ENCODE peak calls at places on chromosomes 7 and 10, in eight cellular contexts. Z is left ventricle myocardium inferior; N is body of pancreas; U is brain microvascular endothelial cell; E is CD8-positive, alpha-beta T cell; H is uterus; W is A673; P is choroid plexus epithelial cell. V is an unnamed sample.

GRCh38 chr7:100894860-100895700 is 608 bp downstream of the ACHE start:
- DNase-seq in Z (peak; percentile 29), N (peak; percentile 37), U (no peak), E (peak; percentile 55), H (no peak), W (peak; percentile 76), P (no peak), V (no peak)

GRCh38 chr10:2366532-2366931 is 629.2 kb upstream of the ADARB2 start:
- DNase-seq in Z (no peak), N (no peak), U (no peak), E (no peak), H (no peak), W (no peak), P (no peak), V (no peak)

GRCh38 chr10:61621538-61622150 is 41.1 kb upstream of the CABCOCO1 start:
- DNase-seq in Z (no peak), N (no peak), U (no peak), E (no peak), H (no peak), W (no peak), P (peak; percentile 24), V (no peak)

GRCh38 chr10:75776738-75777504 is 345.5 kb downstream of the LRMDA start:
- DNase-seq in Z (no peak), N (peak; percentile 88), U (no peak), E (no peak), H (no peak), W (no peak), P (no peak), V (no peak)

GRCh38 chr7:5596046-5596895 is 172.6 kb upstream of the TNRC18 start:
- DNase-seq in Z (peak; percentile 80), N (peak; percentile 62), U (peak; percentile 94), E (peak; percentile 71), H (peak; percentile 92), W (peak; percentile 97), P (peak; percentile 96), V (peak; percentile 91)

GRCh38 chr7:30770936-30771858 is at the start of gene MINDY4:
- DNase-seq in Z (peak; percentile 88), N (peak; percentile 85), U (peak; percentile 40), E (peak; percentile 51), H (peak; percentile 78), W (peak; percentile 79), P (peak; percentile 86), V (peak; percentile 51)

GRCh38 chr10:132712698-132713232 is 73.2 kb downstream of the NKX6-2 start:
- DNase-seq in Z (peak; percentile 7), N (no peak), U (no peak), E (no peak), H (no peak), W (no peak), P (no peak), V (no peak)

GRCh38 chr10:27564381-27564780 is 60.3 kb downstream of the RAB18 start:
- DNase-seq in Z (no peak), N (no peak), U (no peak), E (no peak), H (no peak), W (no peak), P (no peak), V (no peak)

GRCh38 chr7:81484266-81484665 is 285.6 kb downstream of the HGF start:
- DNase-seq in Z (peak; percentile 37), N (peak; percentile 51), U (peak; percentile 85), E (no peak), H (peak; percentile 25), W (peak; percentile 79), P (peak; percentile 91), V (peak; percentile 82)

GRCh38 chr10:132560248-132560731 is 22.7 kb downstream of the INPP5A start:
- DNase-seq in Z (no peak), N (no peak), U (no peak), E (no peak), H (peak; percentile 20), W (no peak), P (peak; percentile 24), V (no peak)

GRCh38 chr7:158979635-158980351 is 123.4 kb downstream of the DYNC2I1 start:
- DNase-seq in Z (no peak), N (peak; percentile 11), U (no peak), E (no peak), H (no peak), W (no peak), P (no peak), V (no peak)

GRCh38 chr7:131076711-131077170 is 250.9 kb upstream of the MKLN1 start:
- DNase-seq in Z (no peak), N (no peak), U (peak; percentile 40), E (no peak), H (no peak), W (no peak), P (no peak), V (no peak)

GRCh38 chr7:32164341-32164996 is 94.3 kb upstream of the PDE1C start:
- DNase-seq in Z (no peak), N (peak; percentile 27), U (peak; percentile 76), E (no peak), H (no peak), W (peak; percentile 66), P (peak; percentile 76), V (no peak)

GRCh38 chr7:41869091-41869490 is 166.2 kb upstream of the INHBA start:
- DNase-seq in Z (no peak), N (no peak), U (no peak), E (no peak), H (no peak), W (no peak), P (peak; percentile 47), V (no peak)

GRCh38 chr7:124536156-124536762 is 229.3 kb downstream of the GPR37 start:
- DNase-seq in Z (no peak), N (no peak), U (no peak), E (no peak), H (no peak), W (no peak), P (peak; percentile 30), V (no peak)

GRCh38 chr10:103854687-103855423 is 521 bp downstream of the SH3PXD2A start:
- DNase-seq in Z (peak; percentile 57), N (no peak), U (no peak), E (no peak), H (peak; percentile 72), W (peak; percentile 77), P (no peak), V (peak; percentile 89)

GRCh38 chr10:103852189-103852711 is 3.1 kb downstream of the SH3PXD2A start:
- DNase-seq in Z (peak; percentile 58), N (peak; percentile 42), U (no peak), E (no peak), H (no peak), W (no peak), P (peak; percentile 40), V (no peak)

GRCh38 chr10:103852856-103853255 is 2.5 kb downstream of the SH3PXD2A start:
- DNase-seq in Z (no peak), N (no peak), U (no peak), E (no peak), H (no peak), W (no peak), P (no peak), V (peak; percentile 85)

GRCh38 chr10:103854265-103854686 is 1.1 kb downstream of the SH3PXD2A start:
- DNase-seq in Z (no peak), N (no peak), U (no peak), E (no peak), H (no peak), W (peak; percentile 64), P (no peak), V (no peak)

DNA sequence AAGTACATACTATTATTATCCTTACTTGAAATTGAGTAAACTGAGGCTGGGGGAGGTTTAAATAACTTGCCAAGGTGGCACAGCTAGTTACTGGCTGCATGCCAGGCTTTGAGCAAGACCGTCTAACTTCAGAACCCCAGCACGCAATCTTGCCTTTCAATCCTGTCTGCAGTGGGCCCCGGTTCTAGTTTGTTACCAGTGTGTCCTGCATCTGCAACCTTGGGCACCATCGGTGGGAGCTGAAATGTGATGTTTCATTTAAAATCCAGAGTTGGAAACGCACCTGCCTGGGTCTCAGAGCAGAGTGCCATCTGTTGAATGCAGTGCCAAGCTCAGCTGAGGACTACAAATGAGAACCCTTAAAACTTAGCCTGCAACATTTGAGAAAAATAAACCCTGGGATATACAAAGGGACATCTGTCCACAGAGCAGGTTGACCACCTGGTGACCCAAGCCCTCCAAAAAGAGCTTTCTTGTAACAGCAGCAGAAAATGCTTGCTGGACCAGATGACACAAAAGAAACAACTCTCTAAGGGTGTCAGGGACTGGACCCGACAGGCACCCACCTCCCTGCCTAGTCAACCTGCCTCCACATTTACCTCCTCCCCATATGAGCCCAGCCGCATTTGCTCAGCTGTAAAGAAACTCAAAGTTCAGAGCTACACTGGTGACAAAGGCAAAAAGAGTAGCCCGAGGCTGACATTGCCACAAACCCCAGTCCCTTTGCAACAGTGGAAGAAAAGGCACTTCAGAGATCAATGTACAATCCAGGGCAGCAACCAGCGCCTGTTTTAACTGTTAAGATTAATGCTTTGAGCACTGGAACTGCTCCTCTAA is 1.7 kb downstream of the SH3PXD2A start:
- DNase-seq in Z (no peak), N (no peak), U (no peak), E (no peak), H (no peak), W (no peak), P (no peak), V (no peak)
- H3K4me3 ChIP-seq in Z (peak overlapping the region; percentile 87), N (no peak overlapping the region), U (peak overlapping the region; percentile 73), E (no peak overlapping the region), H (peak overlapping the region; percentile 46), W (peak overlapping the region; percentile 73), P (no peak overlapping the region), V (no peak overlapping the region)

GRCh38 chr7:107384025-107384424 is 85.8 kb upstream of the GPR22 start:
- DNase-seq in Z (no peak), N (no peak), U (no peak), E (no peak), H (no peak), W (peak; percentile 10), P (no peak), V (no peak)
- TF ChIP-seq CTCF in Z (no peak), N (no peak), U (peak; percentile 24), E (no peak), H (no peak), W (peak; percentile 44), P (peak; percentile 9), V (no peak)

DNA sequence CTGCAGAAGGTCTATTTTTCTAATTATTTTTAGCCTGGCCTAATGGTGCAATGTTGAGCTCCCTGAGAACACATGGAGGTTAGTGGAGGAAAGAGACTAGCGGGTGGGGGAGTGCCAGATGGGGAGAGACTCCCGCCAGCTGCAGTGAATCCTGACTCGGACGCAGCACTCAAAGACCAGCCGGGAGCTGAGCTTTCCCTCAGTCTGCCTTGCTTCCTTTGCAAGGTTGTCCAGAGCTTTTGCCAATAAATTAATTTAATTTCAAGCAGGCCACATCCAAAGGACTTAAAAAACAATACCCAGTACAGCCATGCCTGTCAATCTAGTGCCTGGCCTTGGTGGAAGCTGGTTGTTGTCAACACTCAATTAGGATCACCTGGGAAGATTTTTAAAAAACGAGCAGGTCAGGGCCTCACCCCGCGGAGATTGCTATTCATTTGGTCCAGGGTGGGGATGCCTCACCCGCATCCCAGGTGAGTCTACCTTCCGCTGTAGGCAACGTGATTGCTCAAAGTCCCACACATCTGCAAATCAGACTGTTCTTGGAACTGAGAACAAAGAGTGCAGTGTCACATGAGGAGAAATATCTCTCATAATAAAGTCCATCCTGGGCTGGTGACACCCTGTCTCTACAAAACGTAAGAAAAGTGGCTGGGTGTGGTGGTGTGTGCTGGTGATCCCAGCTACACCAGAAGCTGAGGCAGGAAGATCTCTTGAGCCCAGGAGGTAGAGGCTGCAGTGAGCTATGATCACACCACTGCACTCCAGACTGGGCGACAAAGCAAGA is 4.0 kb downstream of the CLRN3 start:
- DNase-seq in Z (no peak), N (no peak), U (no peak), E (no peak), H (no peak), W (no peak), P (no peak), V (no peak)
- H3K4me3 ChIP-seq in Z (no peak overlapping the region), N (no peak overlapping the region), U (no peak overlapping the region), E (no peak overlapping the region), H (no peak overlapping the region), W (no peak overlapping the region), P (no peak overlapping the region), V (no peak overlapping the region)

GRCh38 chr7:142620375-142620774 is 128.9 kb upstream of the PRSS1 start:
- DNase-seq in Z (no peak), N (no peak), U (no peak), E (no peak), H (no peak), W (no peak), P (no peak), V (no peak)
- TF ChIP-seq CTCF in Z (no peak), N (no peak), U (no peak), E (no peak), H (no peak), W (no peak), P (no peak), V (no peak)

V was measured in lower leg skin.